ENCODE peak calls at places on chromosomes 6 and 20, in eight cellular contexts. F, J, G, E, M, N, W and O are unnamed samples.

GRCh38 chr6:149987602-149988107 is 23.9 kb downstream of the ULBP1 start:
- DNase-seq in F (no peak), J (no peak), G (no peak), E (no peak), M (no peak), N (no peak), W (no peak), O (no peak)

GRCh38 chr6:109902870-109903269 is 75.2 kb upstream of the GPR6 start:
- DNase-seq in F (no peak), J (no peak), G (no peak), E (no peak), M (no peak), N (no peak), W (no peak), O (no peak)

GRCh38 chr6:83192456-83192855 is 609 bp downstream of the PGM3 start:
- DNase-seq in F (no peak), J (no peak), G (no peak), E (no peak), M (peak; percentile 73), N (peak; percentile 25), W (no peak), O (no peak)

GRCh38 chr20:62699741-62700140 is 8.9 kb upstream of the NTSR1 start:
- DNase-seq in F (no peak), J (no peak), G (no peak), E (no peak), M (no peak), N (no peak), W (no peak), O (no peak)

GRCh38 chr6:84150680-84151079 is 76.8 kb downstream of the CEP162 start:
- DNase-seq in F (peak; percentile 72), J (no peak), G (no peak), E (no peak), M (peak; percentile 76), N (peak; percentile 2), W (no peak), O (no peak)

GRCh38 chr6:50825375-50826036 is 6.8 kb downstream of the TFAP2B start:
- DNase-seq in F (no peak), J (no peak), G (no peak), E (no peak), M (no peak), N (no peak), W (no peak), O (no peak)

GRCh38 chr20:62638680-62639406 is 3.5 kb upstream of the SLCO4A1 start:
- DNase-seq in F (no peak), J (no peak), G (no peak), E (no peak), M (no peak), N (no peak), W (no peak), O (no peak)

GRCh38 chr6:2376429-2377355 is 131.3 kb upstream of the GMDS start:
- DNase-seq in F (peak; percentile 93), J (no peak), G (no peak), E (no peak), M (no peak), N (peak; percentile 91), W (no peak), O (no peak)

GRCh38 chr6:111175135-111175534 is 87.8 kb downstream of the SLC16A10 start:
- DNase-seq in F (peak; percentile 11), J (no peak), G (no peak), E (peak; percentile 33), M (no peak), N (no peak), W (no peak), O (no peak)

GRCh38 chr6:5475779-5476178 is 214.5 kb downstream of the FARS2 start:
- DNase-seq in F (no peak), J (no peak), G (no peak), E (no peak), M (no peak), N (no peak), W (no peak), O (no peak)

GRCh38 chr6:156816505-156816904 is 39.3 kb downstream of the ARID1B start:
- DNase-seq in F (no peak), J (no peak), G (no peak), E (peak; percentile 21), M (no peak), N (no peak), W (no peak), O (no peak)

GRCh38 chr20:37323985-37324384 is 22.0 kb upstream of the SRC start:
- DNase-seq in F (peak; percentile 94), J (no peak), G (no peak), E (no peak), M (peak; percentile 67), N (no peak), W (no peak), O (no peak)

GRCh38 chr6:169285165-169285564 is 31.5 kb upstream of the THBS2 start:
- DNase-seq in F (no peak), J (no peak), G (no peak), E (no peak), M (no peak), N (no peak), W (no peak), O (no peak)

GRCh38 chr6:29758761-29759160 is 35.5 kb downstream of the HLA-F start:
- DNase-seq in F (no peak), J (no peak), G (no peak), E (no peak), M (no peak), N (no peak), W (no peak), O (no peak)

GRCh38 chr6:55957961-55958422 is 82.6 kb upstream of the BMP5 start:
- DNase-seq in F (peak; percentile 45), J (no peak), G (no peak), E (no peak), M (no peak), N (no peak), W (no peak), O (no peak)

GRCh38 chr6:28480253-28480932 is 35.2 kb downstream of the GPX6 start:
- DNase-seq in F (no peak), J (no peak), G (no peak), E (no peak), M (no peak), N (no peak), W (no peak), O (no peak)

GRCh38 chr6:112936476-112936875 is 589.3 kb downstream of the RFPL4B start:
- DNase-seq in F (peak; percentile 75), J (no peak), G (no peak), E (no peak), M (no peak), N (no peak), W (no peak), O (no peak)

GRCh38 chr20:25738198-25738597 is 41.5 kb upstream of the ZNF337 start:
- DNase-seq in F (peak; percentile 56), J (no peak), G (no peak), E (no peak), M (peak; percentile 81), N (no peak), W (no peak), O (no peak)